ENCODE peak calls at places on chromosomes 7 and 10, in four cellular contexts. One of them, this sample, is unnamed. For H3K4me1, the result is how much of the 10 kb centered on the place peaks cover.

GRCh38 chr10:85995791-85996190 is 370.8 kb downstream of the GRID1 start:
- DNase-seq in ovary: no peak
- DNase-seq in heart right ventricle: no peak
- DNase-seq in BE2C: no peak
- DNase-seq in this sample: no peak

GRCh38 chr7:128908750-128909385 is 1.6 kb downstream of the KCP start:
- DNase-seq in ovary: no peak
- DNase-seq in heart right ventricle: no peak
- DNase-seq in BE2C: no peak
- DNase-seq in this sample: no peak

GRCh38 chr10:21327239-21327993 is 198.1 kb downstream of the SKIDA1 start:
- DNase-seq in ovary: no peak
- DNase-seq in heart right ventricle: no peak
- DNase-seq in BE2C: no peak
- DNase-seq in this sample: no peak

GRCh38 chr7:44463169-44463808 is 27.2 kb downstream of the NUDCD3 start:
- DNase-seq in ovary: no peak
- DNase-seq in heart right ventricle: no peak
- DNase-seq in BE2C: no peak
- DNase-seq in this sample: no peak

GRCh38 chr7:12684186-12684585 is 3.2 kb upstream of the ARL4A start:
- DNase-seq in ovary: no peak
- DNase-seq in heart right ventricle: no peak
- DNase-seq in BE2C: no peak
- DNase-seq in this sample: no peak

GRCh38 chr10:53088956-53089355 is 316.4 kb upstream of the MBL2 start:
- DNase-seq in ovary: no peak
- DNase-seq in heart right ventricle: no peak
- DNase-seq in BE2C: no peak
- DNase-seq in this sample: no peak

GRCh38 chr7:781228-781864 is 50.9 kb upstream of the SUN1 start:
- DNase-seq in ovary: peak
- DNase-seq in heart right ventricle: no peak
- DNase-seq in BE2C: no peak
- DNase-seq in this sample: no peak

GRCh38 chr7:43781726-43782607 is 23.5 kb downstream of the BLVRA start:
- DNase-seq in ovary: no peak
- DNase-seq in heart right ventricle: no peak
- DNase-seq in BE2C: no peak
- DNase-seq in this sample: no peak

GRCh38 chr7:17941171-17941490 is 837 bp upstream of the SNX13 start:
- DNase-seq in ovary: no peak
- DNase-seq in heart right ventricle: no peak
- DNase-seq in BE2C: no peak
- DNase-seq in this sample: no peak

GRCh38 chr7:32415936-32416335 is 74.2 kb downstream of the LSM5 start:
- DNase-seq in ovary: no peak
- DNase-seq in heart right ventricle: no peak
- DNase-seq in BE2C: no peak
- DNase-seq in this sample: no peak

GRCh38 chr7:129431911-129432643 is 2.2 kb upstream of the STRIP2 start:
- DNase-seq in ovary: no peak
- DNase-seq in heart right ventricle: no peak
- DNase-seq in BE2C: no peak
- DNase-seq in this sample: no peak

GRCh38 chr7:53151496-53151895 is 116.1 kb downstream of the POM121L12 start:
- DNase-seq in ovary: no peak
- DNase-seq in heart right ventricle: no peak
- DNase-seq in BE2C: no peak
- DNase-seq in this sample: no peak

GRCh38 chr7:112129655-112130323 is 76.4 kb downstream of the DOCK4 start:
- DNase-seq in ovary: no peak
- DNase-seq in heart right ventricle: no peak
- DNase-seq in BE2C: no peak
- DNase-seq in this sample: no peak

GRCh38 chr10:115093286-115093775 is at the start of gene ATRNL1:
- DNase-seq in ovary: peak
- DNase-seq in heart right ventricle: peak
- DNase-seq in BE2C: peak
- DNase-seq in this sample: peak

GRCh38 chr7:115249080-115249479 is 327.2 kb downstream of the MDFIC start:
- DNase-seq in ovary: no peak
- DNase-seq in heart right ventricle: no peak
- DNase-seq in BE2C: no peak
- DNase-seq in this sample: no peak

GRCh38 chr7:149495785-149496641 is 1.6 kb downstream of the ZNF746 start:
- DNase-seq in ovary: peak
- DNase-seq in heart right ventricle: peak
- DNase-seq in BE2C: peak
- DNase-seq in this sample: peak

GRCh38 chr10:88651131-88651541 is 13.1 kb upstream of the LIPF start:
- DNase-seq in ovary: no peak
- DNase-seq in heart right ventricle: no peak
- DNase-seq in BE2C: no peak
- DNase-seq in this sample: no peak

GRCh38 chr7:140990193-140990962 is 24.4 kb downstream of the MRPS33 start:
- DNase-seq in ovary: no peak
- DNase-seq in heart right ventricle: no peak
- DNase-seq in BE2C: no peak
- DNase-seq in this sample: no peak

GRCh38 chr10:88553116-88553752 is 29.9 kb downstream of the RNLS start:
- DNase-seq in ovary: peak
- DNase-seq in heart right ventricle: no peak
- DNase-seq in BE2C: peak
- DNase-seq in this sample: peak

GRCh38 chr10:86765548-86765947 is 9.1 kb downstream of the BMPR1A start:
- DNase-seq in ovary: no peak
- DNase-seq in heart right ventricle: no peak
- DNase-seq in BE2C: no peak
- DNase-seq in this sample: no peak

GRCh38 chr7:128863433-128863989 is 855 bp downstream of the ATP6V1F start:
- DNase-seq in ovary: no peak
- DNase-seq in heart right ventricle: no peak
- DNase-seq in BE2C: peak
- DNase-seq in this sample: peak

GRCh38 chr7:45584261-45585210 is 10.4 kb downstream of the ADCY1 start:
- DNase-seq in ovary: no peak
- DNase-seq in heart right ventricle: no peak
- DNase-seq in BE2C: no peak
- DNase-seq in this sample: no peak

GRCh38 chr10:102003541-102003940 is 52.4 kb downstream of the ARMH3 start:
- DNase-seq in ovary: no peak
- DNase-seq in heart right ventricle: no peak
- DNase-seq in BE2C: no peak
- DNase-seq in this sample: no peak

GRCh38 chr7:74625446-74625845 is 32.1 kb upstream of the GTF2I start:
- DNase-seq in ovary: no peak
- DNase-seq in heart right ventricle: no peak
- DNase-seq in BE2C: no peak
- DNase-seq in this sample: no peak

GRCh38 chr7:47601119-47601880 is 19.4 kb upstream of the TNS3 start:
- DNase-seq in ovary: no peak
- DNase-seq in heart right ventricle: no peak
- DNase-seq in BE2C: no peak
- DNase-seq in this sample: no peak

GRCh38 chr10:30365883-30366282 is 16.8 kb upstream of the MTPAP start:
- DNase-seq in ovary: no peak
- DNase-seq in heart right ventricle: no peak
- DNase-seq in BE2C: no peak
- DNase-seq in this sample: no peak

GRCh38 chr7:111090834-111091233 is at the start of gene LRRN3:
- DNase-seq in ovary: peak
- DNase-seq in heart right ventricle: peak
- DNase-seq in BE2C: peak
- DNase-seq in this sample: no peak

GRCh38 chr7:145224775-145225174 is 388.9 kb upstream of the TPK1 start:
- DNase-seq in ovary: no peak
- DNase-seq in heart right ventricle: no peak
- DNase-seq in BE2C: no peak
- DNase-seq in this sample: no peak

GRCh38 chr7:27108390-27109127 is 6.1 kb upstream of the HOXA2 start:
- DNase-seq in ovary: no peak
- DNase-seq in heart right ventricle: no peak
- DNase-seq in BE2C: no peak
- DNase-seq in this sample: peak

GRCh38 chr7:32330602-32331001 is 159.6 kb downstream of the LSM5 start:
- DNase-seq in ovary: no peak
- DNase-seq in heart right ventricle: peak
- DNase-seq in BE2C: peak
- DNase-seq in this sample: no peak

GRCh38 chr10:9709849-9710248 is 1307.8 kb upstream of the CELF2 start:
- DNase-seq in ovary: no peak
- DNase-seq in heart right ventricle: no peak
- DNase-seq in BE2C: no peak
- DNase-seq in this sample: no peak

GRCh38 chr7:128833148-128833938 is 3.1 kb downstream of the FLNC start:
- DNase-seq in ovary: peak
- DNase-seq in heart right ventricle: peak
- DNase-seq in BE2C: peak
- DNase-seq in this sample: peak

DNA sequence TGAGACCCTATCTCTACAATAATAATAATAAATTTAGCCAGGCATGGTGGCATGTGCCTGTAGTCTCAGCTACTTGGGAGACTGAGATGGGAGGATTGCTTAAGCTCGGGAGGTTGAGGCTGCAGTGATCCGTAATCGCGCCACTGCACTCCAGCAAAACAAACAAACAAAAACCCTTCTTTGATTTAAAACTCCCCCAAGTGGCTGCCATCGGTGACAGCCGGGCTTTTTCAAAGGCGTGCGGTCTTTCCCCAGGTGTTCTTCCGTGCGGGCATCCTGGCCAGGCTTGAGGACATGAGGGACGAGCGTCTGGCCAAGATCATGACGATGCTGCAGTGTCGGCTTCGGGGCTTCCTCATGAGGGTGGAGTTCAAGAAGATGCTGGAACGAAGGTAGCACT is 1.9 kb upstream of the MYH16 start:
- DNase-seq in ovary: no peak
- DNase-seq in heart right ventricle: no peak
- DNase-seq in BE2C: no peak
- DNase-seq in this sample: no peak
- H3K4me1 ChIP-seq in ovary: under half
- H3K4me1 ChIP-seq in heart right ventricle: under half
- H3K4me1 ChIP-seq in BE2C: under half
- H3K4me1 ChIP-seq in this sample: under half

GRCh38 chr7:20264623-20265022 is 47.4 kb upstream of the MACC1 start:
- DNase-seq in ovary: no peak
- DNase-seq in heart right ventricle: no peak
- DNase-seq in BE2C: no peak
- DNase-seq in this sample: no peak
- TF ChIP-seq CTCF in ovary: no peak
- TF ChIP-seq CTCF in heart right ventricle: no peak
- TF ChIP-seq CTCF in BE2C: no peak
- TF ChIP-seq CTCF in this sample: no peak

GRCh38 chr10:118042336-118042735 is 4.4 kb downstream of the RAB11FIP2 start:
- DNase-seq in ovary: no peak
- DNase-seq in heart right ventricle: no peak
- DNase-seq in BE2C: no peak
- DNase-seq in this sample: no peak
- H3K4me1 ChIP-seq in ovary: under half
- H3K4me1 ChIP-seq in heart right ventricle: half or more
- H3K4me1 ChIP-seq in BE2C: under half
- H3K4me1 ChIP-seq in this sample: under half

DNA sequence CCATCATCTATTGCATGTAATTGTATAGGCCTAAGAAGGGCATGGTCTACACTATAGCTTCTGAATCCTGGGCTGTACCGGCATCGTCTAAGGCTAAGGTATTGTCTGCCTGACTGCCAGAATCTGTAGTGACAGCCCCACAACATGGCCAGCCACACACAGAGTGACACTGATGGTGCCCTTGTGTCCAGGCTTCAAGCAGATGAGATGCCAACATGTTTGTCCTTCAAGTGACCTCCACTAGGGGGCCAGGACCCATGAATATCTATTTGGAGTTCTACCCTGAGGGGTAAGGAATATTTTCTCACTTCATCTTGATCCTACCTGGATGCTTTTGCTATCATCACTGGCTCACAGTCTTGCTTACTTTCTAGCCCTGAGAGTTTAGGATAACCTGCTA is 1.5 kb downstream of the CYP3A7 start:
- DNase-seq in ovary: no peak
- DNase-seq in heart right ventricle: no peak
- DNase-seq in BE2C: no peak
- DNase-seq in this sample: no peak
- TF ChIP-seq CTCF in ovary: no peak
- TF ChIP-seq CTCF in heart right ventricle: no peak
- TF ChIP-seq CTCF in BE2C: peak
- TF ChIP-seq CTCF in this sample: no peak

GRCh38 chr10:29144126-29144525 is 144.7 kb upstream of the LYZL1 start:
- DNase-seq in ovary: no peak
- DNase-seq in heart right ventricle: no peak
- DNase-seq in BE2C: no peak
- DNase-seq in this sample: no peak
- H3K4me1 ChIP-seq in ovary: under half
- H3K4me1 ChIP-seq in heart right ventricle: under half
- H3K4me1 ChIP-seq in BE2C: under half
- H3K4me1 ChIP-seq in this sample: under half

DNA sequence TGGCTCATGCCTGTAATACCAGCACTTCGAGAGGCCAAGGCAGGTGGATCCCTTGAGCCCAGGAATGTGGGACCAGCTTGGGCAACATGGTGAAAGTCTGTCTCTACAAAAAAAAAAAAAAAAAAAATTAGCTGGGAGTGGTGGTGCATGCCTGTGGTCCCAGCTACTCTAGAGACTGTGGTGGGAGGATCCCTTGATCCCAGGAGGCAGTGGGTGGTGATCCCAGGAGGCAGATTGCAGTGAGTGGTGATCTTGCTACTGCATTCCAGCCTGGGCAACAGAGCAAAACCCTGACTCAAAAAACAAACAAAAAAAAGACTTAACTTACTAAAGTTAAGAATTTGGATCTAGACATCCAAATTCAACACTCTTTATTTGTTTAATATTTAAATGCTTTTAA is 10.2 kb upstream of the ADO start:
- DNase-seq in ovary: no peak
- DNase-seq in heart right ventricle: no peak
- DNase-seq in BE2C: no peak
- DNase-seq in this sample: no peak
- TF ChIP-seq CTCF in ovary: no peak
- TF ChIP-seq CTCF in heart right ventricle: no peak
- TF ChIP-seq CTCF in BE2C: no peak
- TF ChIP-seq CTCF in this sample: no peak